ENCODE peak calls at places on chromosome 9, in five cellular contexts. One of them, this sample, is unnamed.
A peak's percentile ranks its signal among the peaks of the same experiment; 100 is the strongest.

GRCh38 chr9:129121483-129121882 is 10.3 kb downstream of the PTPA start:
- DNase-seq in right cardiac atrium: no peak
- DNase-seq in ovary: no peak
- DNase-seq in RWPE2: no peak
- DNase-seq in tibial artery: no peak
- DNase-seq in this sample: no peak

GRCh38 chr9:127450170-127450830 is 906 bp downstream of the RPL12 start:
- DNase-seq in tibial artery: no peak
- DNase-seq in ovary: no peak
- DNase-seq in right cardiac atrium: no peak
- DNase-seq in RWPE2: no peak
- DNase-seq in this sample: peak; percentile 5

GRCh38 chr9:81321551-81321950 is 367.8 kb downstream of the TLE1 start:
- DNase-seq in ovary: no peak
- DNase-seq in right cardiac atrium: no peak
- DNase-seq in tibial artery: no peak
- DNase-seq in RWPE2: no peak
- DNase-seq in this sample: no peak

GRCh38 chr9:97853056-97853843 is at the start of gene FOXE1:
- DNase-seq in tibial artery: no peak
- DNase-seq in ovary: no peak
- DNase-seq in RWPE2: no peak
- DNase-seq in right cardiac atrium: peak; percentile 44
- DNase-seq in this sample: no peak

GRCh38 chr9:76456202-76456926 is 2.6 kb upstream of the GCNT1 start:
- DNase-seq in ovary: no peak
- DNase-seq in tibial artery: no peak
- DNase-seq in right cardiac atrium: peak; percentile 68
- DNase-seq in RWPE2: no peak
- DNase-seq in this sample: no peak

GRCh38 chr9:101727621-101728524 is 10.6 kb downstream of the GRIN3A start:
- DNase-seq in right cardiac atrium: no peak
- DNase-seq in RWPE2: no peak
- DNase-seq in tibial artery: no peak
- DNase-seq in ovary: no peak
- DNase-seq in this sample: no peak

GRCh38 chr9:100437860-100438805 is 11.2 kb downstream of the MSANTD3 start:
- DNase-seq in tibial artery: peak; percentile 75
- DNase-seq in RWPE2: peak; percentile 56
- DNase-seq in ovary: peak; percentile 44
- DNase-seq in right cardiac atrium: no peak
- DNase-seq in this sample: peak; percentile 6

GRCh38 chr9:23821400-23822181 is 4.4 kb downstream of the ELAVL2 start:
- DNase-seq in ovary: peak; percentile 26
- DNase-seq in RWPE2: peak; percentile 70
- DNase-seq in right cardiac atrium: peak; percentile 47
- DNase-seq in tibial artery: no peak
- DNase-seq in this sample: no peak

GRCh38 chr9:105405514-105406131 is 42.2 kb upstream of the FSD1L start:
- DNase-seq in tibial artery: no peak
- DNase-seq in ovary: no peak
- DNase-seq in RWPE2: no peak
- DNase-seq in right cardiac atrium: no peak
- DNase-seq in this sample: peak; percentile 15

GRCh38 chr9:85741875-85742629 is at the start of gene AGTPBP1:
- DNase-seq in tibial artery: peak; percentile 97
- DNase-seq in right cardiac atrium: peak; percentile 99
- DNase-seq in ovary: peak; percentile 96
- DNase-seq in RWPE2: peak; percentile 89
- DNase-seq in this sample: peak; percentile 96

GRCh38 chr9:96136992-96137665 is 164.8 kb downstream of the HSD17B3 start:
- DNase-seq in right cardiac atrium: no peak
- DNase-seq in tibial artery: peak; percentile 78
- DNase-seq in ovary: peak; percentile 39
- DNase-seq in RWPE2: no peak
- DNase-seq in this sample: no peak

GRCh38 chr9:75200892-75201470 is 112.7 kb downstream of the OSTF1 start:
- DNase-seq in tibial artery: no peak
- DNase-seq in right cardiac atrium: no peak
- DNase-seq in RWPE2: no peak
- DNase-seq in ovary: no peak
- DNase-seq in this sample: no peak

GRCh38 chr9:88852794-88853193 is 138.5 kb upstream of the S1PR3 start:
- DNase-seq in ovary: no peak
- DNase-seq in right cardiac atrium: no peak
- DNase-seq in tibial artery: no peak
- DNase-seq in RWPE2: no peak
- DNase-seq in this sample: no peak

GRCh38 chr9:93886911-93887310 is 68.2 kb downstream of the BARX1 start:
- DNase-seq in ovary: no peak
- DNase-seq in RWPE2: peak; percentile 34
- DNase-seq in tibial artery: no peak
- DNase-seq in right cardiac atrium: no peak
- DNase-seq in this sample: no peak
- H3K4me3 ChIP-seq in ovary: no peak overlapping the region
- H3K4me3 ChIP-seq in RWPE2: no peak overlapping the region
- H3K4me3 ChIP-seq in tibial artery: no peak overlapping the region
- H3K4me3 ChIP-seq in right cardiac atrium: no peak overlapping the region
- H3K4me3 ChIP-seq in this sample: no peak overlapping the region

DNA sequence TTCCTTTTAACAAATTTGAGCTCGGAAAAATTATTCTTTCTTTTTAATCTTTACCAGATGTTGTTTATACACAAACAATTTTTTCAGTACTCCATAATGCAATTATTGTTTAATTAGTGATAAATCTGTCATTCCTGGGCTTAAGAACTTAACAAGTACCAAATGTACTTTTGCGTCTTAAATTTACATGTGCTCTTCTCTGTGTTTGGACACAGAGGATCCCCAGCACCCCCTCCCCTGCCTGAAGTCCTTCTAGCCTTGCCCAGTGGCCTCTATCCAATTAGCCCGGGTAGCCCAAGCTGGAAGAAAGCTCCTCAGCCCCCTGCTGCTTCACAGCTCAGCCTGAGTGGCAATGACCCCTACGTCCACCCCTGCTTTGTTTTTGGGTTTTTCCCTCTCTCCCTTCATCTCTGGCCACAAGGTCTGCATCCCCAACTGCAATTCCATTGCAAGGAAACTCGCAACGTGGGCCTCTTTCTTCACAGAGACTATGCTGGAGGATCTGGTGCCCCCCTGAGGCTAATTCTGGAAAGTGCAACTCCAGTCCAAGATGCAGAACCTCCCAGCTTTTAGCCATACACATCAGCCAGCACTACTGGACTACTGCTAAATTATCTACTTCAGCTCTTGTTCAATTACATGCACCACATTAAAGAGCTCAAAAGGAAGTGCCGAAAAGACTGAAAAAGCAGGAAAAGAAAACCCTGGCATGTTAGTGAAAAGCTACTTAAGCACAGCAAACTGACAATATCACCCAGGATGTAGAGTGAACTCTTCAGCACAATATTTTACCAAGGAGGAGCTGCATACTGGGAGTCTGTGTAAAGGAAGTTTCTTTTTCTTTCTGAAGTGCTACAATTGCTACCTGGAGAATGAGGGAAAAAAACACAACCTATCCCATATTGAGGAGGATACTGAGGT is 186.2 kb downstream of the FANCC start:
- DNase-seq in RWPE2: no peak
- DNase-seq in right cardiac atrium: peak; percentile 67
- DNase-seq in tibial artery: no peak
- DNase-seq in ovary: peak; percentile 75
- DNase-seq in this sample: no peak
- H3K4me1 ChIP-seq in RWPE2: peaks cover 5% of the 10 kb centered on the region
- H3K4me1 ChIP-seq in right cardiac atrium: no peaks in the 10 kb centered on the region
- H3K4me1 ChIP-seq in tibial artery: peaks cover 12% of the 10 kb centered on the region
- H3K4me1 ChIP-seq in ovary: peaks cover 2% of the 10 kb centered on the region
- H3K4me1 ChIP-seq in this sample: no peaks in the 10 kb centered on the region

DNA sequence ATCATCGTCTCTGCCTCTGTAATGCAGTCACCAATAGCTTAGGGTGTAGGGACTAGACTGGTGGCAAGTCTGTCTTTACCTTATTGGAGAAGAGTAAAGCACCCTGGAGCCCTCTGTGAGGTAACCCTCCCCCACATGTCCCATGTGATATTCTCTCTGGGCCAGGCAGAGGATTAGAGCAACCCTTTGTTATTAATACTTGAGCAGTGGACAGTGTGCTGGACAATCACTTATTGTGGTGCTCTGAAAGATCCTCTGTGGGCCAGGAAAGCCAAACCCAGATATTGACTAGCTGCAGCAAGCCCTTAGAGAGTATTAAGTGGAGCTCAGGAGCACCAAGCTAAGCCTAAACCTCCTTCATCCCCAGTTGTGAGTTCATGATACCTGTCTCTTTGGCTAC is 139.7 kb upstream of the RUSC2 start:
- DNase-seq in ovary: no peak
- DNase-seq in RWPE2: no peak
- DNase-seq in tibial artery: no peak
- DNase-seq in right cardiac atrium: no peak
- DNase-seq in this sample: no peak
- H3K4me3 ChIP-seq in ovary: no peak overlapping the region
- H3K4me3 ChIP-seq in RWPE2: no peak overlapping the region
- H3K4me3 ChIP-seq in tibial artery: no peak overlapping the region
- H3K4me3 ChIP-seq in right cardiac atrium: no peak overlapping the region
- H3K4me3 ChIP-seq in this sample: no peak overlapping the region

GRCh38 chr9:22129134-22129533 is 120.0 kb upstream of the CDKN2B start:
- DNase-seq in RWPE2: no peak
- DNase-seq in right cardiac atrium: no peak
- DNase-seq in ovary: no peak
- DNase-seq in tibial artery: no peak
- DNase-seq in this sample: no peak
- H3K4me1 ChIP-seq in RWPE2: peaks cover 25% of the 10 kb centered on the region
- H3K4me1 ChIP-seq in right cardiac atrium: no peaks in the 10 kb centered on the region
- H3K4me1 ChIP-seq in ovary: no peaks in the 10 kb centered on the region
- H3K4me1 ChIP-seq in tibial artery: no peaks in the 10 kb centered on the region
- H3K4me1 ChIP-seq in this sample: no peaks in the 10 kb centered on the region

DNA sequence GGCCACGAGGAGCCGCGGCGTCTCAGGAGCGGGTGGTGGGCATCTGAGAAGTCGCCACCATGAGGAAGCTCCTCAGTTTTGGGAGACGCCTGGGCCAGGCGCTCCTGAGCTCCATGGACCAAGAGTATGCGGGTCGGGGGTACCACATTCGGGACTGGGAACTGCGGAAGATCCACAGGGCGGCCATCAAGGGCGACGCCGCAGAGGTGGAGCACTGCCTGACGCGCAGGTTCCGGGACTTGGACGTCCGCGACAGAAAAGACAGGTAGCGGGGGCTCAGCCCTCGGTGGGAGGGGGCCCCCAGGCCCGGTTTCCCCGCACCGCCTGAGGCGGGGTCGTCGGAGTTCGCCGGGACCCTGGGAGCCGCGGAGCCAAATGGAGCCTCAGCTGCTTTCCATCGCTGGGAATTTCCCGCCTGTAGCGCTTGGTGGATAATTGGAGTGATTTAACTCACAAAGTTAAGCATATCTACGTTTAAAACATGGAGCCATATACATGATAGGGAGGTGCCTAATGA is 438 bp downstream of the ANKRD18B start:
- DNase-seq in ovary: no peak
- DNase-seq in RWPE2: no peak
- DNase-seq in tibial artery: no peak
- DNase-seq in right cardiac atrium: peak; percentile 52
- DNase-seq in this sample: no peak
- H3K4me3 ChIP-seq in ovary: no peak overlapping the region
- H3K4me3 ChIP-seq in RWPE2: peak overlapping the region; percentile 62
- H3K4me3 ChIP-seq in tibial artery: no peak overlapping the region
- H3K4me3 ChIP-seq in right cardiac atrium: peak overlapping the region; percentile 16
- H3K4me3 ChIP-seq in this sample: peak overlapping the region; percentile 51

GRCh38 chr9:131677051-131677444 is 62.8 kb downstream of the RAPGEF1 start:
- DNase-seq in tibial artery: no peak
- DNase-seq in RWPE2: no peak
- DNase-seq in ovary: no peak
- DNase-seq in right cardiac atrium: no peak
- DNase-seq in this sample: no peak

GRCh38 chr9:131679261-131680020 is 60.4 kb downstream of the RAPGEF1 start:
- DNase-seq in tibial artery: no peak
- DNase-seq in ovary: no peak
- DNase-seq in RWPE2: no peak
- DNase-seq in right cardiac atrium: peak; percentile 41
- DNase-seq in this sample: no peak

GRCh38 chr9:131677445-131678180 is 62.3 kb downstream of the RAPGEF1 start:
- DNase-seq in ovary: no peak
- DNase-seq in tibial artery: no peak
- DNase-seq in right cardiac atrium: no peak
- DNase-seq in RWPE2: no peak
- DNase-seq in this sample: no peak

GRCh38 chr9:131676431-131676972 is 63.4 kb downstream of the RAPGEF1 start:
- DNase-seq in RWPE2: no peak
- DNase-seq in tibial artery: no peak
- DNase-seq in right cardiac atrium: no peak
- DNase-seq in ovary: no peak
- DNase-seq in this sample: peak; percentile 54

GRCh38 chr9:131678499-131679111 is 61.3 kb downstream of the RAPGEF1 start:
- DNase-seq in RWPE2: peak; percentile 88
- DNase-seq in right cardiac atrium: peak; percentile 81
- DNase-seq in tibial artery: peak; percentile 91
- DNase-seq in ovary: peak; percentile 50
- DNase-seq in this sample: peak; percentile 53
- H3K4me1 ChIP-seq in RWPE2: peaks cover 38% of the 10 kb centered on the region
- H3K4me1 ChIP-seq in right cardiac atrium: peaks cover 32% of the 10 kb centered on the region
- H3K4me1 ChIP-seq in tibial artery: peaks cover 78% of the 10 kb centered on the region
- H3K4me1 ChIP-seq in ovary: peaks cover 32% of the 10 kb centered on the region
- H3K4me1 ChIP-seq in this sample: peaks cover 56% of the 10 kb centered on the region

GRCh38 chr9:34577635-34578240 is 11.8 kb downstream of the CNTFR start:
- DNase-seq in tibial artery: no peak
- DNase-seq in ovary: no peak
- DNase-seq in RWPE2: no peak
- DNase-seq in right cardiac atrium: peak; percentile 73
- DNase-seq in this sample: no peak
- H3K4me3 ChIP-seq in tibial artery: peak overlapping the region; percentile 11
- H3K4me3 ChIP-seq in ovary: no peak overlapping the region
- H3K4me3 ChIP-seq in RWPE2: no peak overlapping the region
- H3K4me3 ChIP-seq in right cardiac atrium: peak overlapping the region; percentile 49
- H3K4me3 ChIP-seq in this sample: peak overlapping the region; percentile 17

GRCh38 chr9:33436445-33436844 is 10.9 kb downstream of the AQP3 start:
- DNase-seq in right cardiac atrium: peak; percentile 61
- DNase-seq in RWPE2: no peak
- DNase-seq in ovary: no peak
- DNase-seq in tibial artery: no peak
- DNase-seq in this sample: no peak
- H3K4me1 ChIP-seq in right cardiac atrium: peaks cover 6% of the 10 kb centered on the region
- H3K4me1 ChIP-seq in RWPE2: peaks cover 8% of the 10 kb centered on the region
- H3K4me1 ChIP-seq in ovary: no peaks in the 10 kb centered on the region
- H3K4me1 ChIP-seq in tibial artery: no peaks in the 10 kb centered on the region
- H3K4me1 ChIP-seq in this sample: no peaks in the 10 kb centered on the region

This sample was measured in effector memory CD4-positive, alpha-beta T cell.